ENCODE peak calls at places on chromosomes 5 and 9, in six cellular contexts. One of them, this sample, is unnamed.

GRCh38 chr5:96968074-96968473 is 32.2 kb downstream of the LNPEP start:
- DNase-seq in endothelial cell: no peak
- DNase-seq in neural crest cell: no peak
- DNase-seq in transverse colon: no peak
- DNase-seq in mesothelial cell of epicardium: no peak
- DNase-seq in GM10248: no peak
- DNase-seq in this sample: no peak

GRCh38 chr5:80174790-80175189 is 81.1 kb downstream of the SERINC5 start:
- DNase-seq in endothelial cell: no peak
- DNase-seq in neural crest cell: no peak
- DNase-seq in transverse colon: no peak
- DNase-seq in mesothelial cell of epicardium: no peak
- DNase-seq in GM10248: no peak
- DNase-seq in this sample: no peak

GRCh38 chr5:159783731-159784247 is 132.5 kb upstream of the ADRA1B start:
- DNase-seq in endothelial cell: no peak
- DNase-seq in neural crest cell: no peak
- DNase-seq in transverse colon: no peak
- DNase-seq in mesothelial cell of epicardium: no peak
- DNase-seq in GM10248: no peak
- DNase-seq in this sample: no peak

GRCh38 chr5:69217154-69217731 is 17.4 kb upstream of the CDK7 start:
- DNase-seq in endothelial cell: peak
- DNase-seq in neural crest cell: no peak
- DNase-seq in transverse colon: peak
- DNase-seq in mesothelial cell of epicardium: no peak
- DNase-seq in GM10248: peak
- DNase-seq in this sample: peak

GRCh38 chr5:113202904-113203716 is 226.5 kb downstream of the DCP2 start:
- DNase-seq in endothelial cell: no peak
- DNase-seq in neural crest cell: peak
- DNase-seq in transverse colon: no peak
- DNase-seq in mesothelial cell of epicardium: no peak
- DNase-seq in GM10248: no peak
- DNase-seq in this sample: peak

GRCh38 chr5:4022056-4022670 is 426.5 kb downstream of the IRX1 start:
- DNase-seq in endothelial cell: no peak
- DNase-seq in neural crest cell: no peak
- DNase-seq in transverse colon: peak
- DNase-seq in mesothelial cell of epicardium: no peak
- DNase-seq in GM10248: no peak
- DNase-seq in this sample: no peak

GRCh38 chr5:96577909-96578308 is 84.3 kb upstream of the CAST start:
- DNase-seq in endothelial cell: no peak
- DNase-seq in neural crest cell: no peak
- DNase-seq in transverse colon: no peak
- DNase-seq in mesothelial cell of epicardium: no peak
- DNase-seq in GM10248: no peak
- DNase-seq in this sample: no peak

GRCh38 chr9:98108540-98109031 is 10.4 kb downstream of the TRIM14 start:
- DNase-seq in endothelial cell: no peak
- DNase-seq in neural crest cell: no peak
- DNase-seq in transverse colon: no peak
- DNase-seq in mesothelial cell of epicardium: no peak
- DNase-seq in GM10248: peak
- DNase-seq in this sample: no peak

GRCh38 chr9:108467653-108468324 is 388.0 kb downstream of the ACTL7B start:
- DNase-seq in endothelial cell: no peak
- DNase-seq in neural crest cell: no peak
- DNase-seq in transverse colon: peak
- DNase-seq in mesothelial cell of epicardium: no peak
- DNase-seq in GM10248: no peak
- DNase-seq in this sample: no peak

GRCh38 chr5:69105996-69106906 is 12.4 kb downstream of the SLC30A5 start:
- DNase-seq in endothelial cell: no peak
- DNase-seq in neural crest cell: no peak
- DNase-seq in transverse colon: no peak
- DNase-seq in mesothelial cell of epicardium: no peak
- DNase-seq in GM10248: peak
- DNase-seq in this sample: no peak

GRCh38 chr9:134025606-134026541 is 593 bp downstream of the BRD3OS start:
- DNase-seq in endothelial cell: peak
- DNase-seq in neural crest cell: peak
- DNase-seq in transverse colon: peak
- DNase-seq in mesothelial cell of epicardium: peak
- DNase-seq in GM10248: peak
- DNase-seq in this sample: no peak

GRCh38 chr9:94866770-94867169 is 140.3 kb downstream of the AOPEP start:
- DNase-seq in endothelial cell: no peak
- DNase-seq in neural crest cell: no peak
- DNase-seq in transverse colon: no peak
- DNase-seq in mesothelial cell of epicardium: no peak
- DNase-seq in GM10248: no peak
- DNase-seq in this sample: no peak

DNA sequence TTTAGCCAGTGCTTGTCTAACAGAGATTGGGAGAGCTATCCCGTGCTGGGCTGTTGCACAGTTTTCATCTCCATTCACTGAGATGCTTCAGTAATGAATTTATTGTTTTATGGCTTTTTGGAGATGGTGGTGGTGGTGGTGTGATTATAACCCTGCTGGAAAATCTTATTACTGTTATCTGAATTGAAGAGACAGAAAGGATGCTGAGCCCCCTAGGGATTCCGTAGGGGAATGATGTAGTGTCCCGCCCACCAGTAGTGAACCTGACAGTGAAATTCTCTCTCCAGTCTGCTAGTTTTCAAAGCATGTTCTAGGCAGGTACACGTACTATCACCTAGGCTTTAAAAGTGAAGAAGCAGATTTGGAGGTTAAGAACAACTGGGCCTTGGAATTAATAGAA is 1.9 kb downstream of the RAI14 start:
- DNase-seq in endothelial cell: no peak
- DNase-seq in neural crest cell: no peak
- DNase-seq in transverse colon: no peak
- DNase-seq in mesothelial cell of epicardium: no peak
- DNase-seq in GM10248: no peak
- DNase-seq in this sample: no peak
- TF ChIP-seq CTCF in endothelial cell: no peak
- TF ChIP-seq CTCF in neural crest cell: peak
- TF ChIP-seq CTCF in transverse colon: no peak
- TF ChIP-seq CTCF in mesothelial cell of epicardium: no peak
- TF ChIP-seq CTCF in GM10248: no peak
- TF ChIP-seq CTCF in this sample: no peak

DNA sequence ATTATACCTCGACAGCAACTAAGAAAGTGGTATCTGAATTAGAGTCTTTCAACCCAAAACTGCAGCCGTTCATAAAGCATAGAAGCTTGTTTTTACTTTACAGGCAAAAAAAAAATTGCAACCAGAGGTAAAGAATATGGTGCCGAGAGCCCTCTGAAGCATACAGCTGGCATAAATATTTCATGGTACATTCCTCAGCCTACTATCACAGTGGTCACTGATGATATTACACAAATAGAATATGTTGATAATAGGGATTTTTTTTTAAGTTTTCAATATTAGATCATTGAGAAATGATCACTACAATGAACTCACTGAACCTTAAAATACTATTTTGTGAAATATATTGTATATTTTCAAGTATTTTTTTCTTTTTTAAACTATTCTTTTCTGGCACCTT is 6.2 kb upstream of the SMC2 start:
- DNase-seq in endothelial cell: no peak
- DNase-seq in neural crest cell: no peak
- DNase-seq in transverse colon: no peak
- DNase-seq in mesothelial cell of epicardium: no peak
- DNase-seq in GM10248: no peak
- DNase-seq in this sample: no peak
- TF ChIP-seq CTCF in endothelial cell: no peak
- TF ChIP-seq CTCF in neural crest cell: peak
- TF ChIP-seq CTCF in transverse colon: no peak
- TF ChIP-seq CTCF in mesothelial cell of epicardium: peak
- TF ChIP-seq CTCF in GM10248: no peak
- TF ChIP-seq CTCF in this sample: no peak

DNA sequence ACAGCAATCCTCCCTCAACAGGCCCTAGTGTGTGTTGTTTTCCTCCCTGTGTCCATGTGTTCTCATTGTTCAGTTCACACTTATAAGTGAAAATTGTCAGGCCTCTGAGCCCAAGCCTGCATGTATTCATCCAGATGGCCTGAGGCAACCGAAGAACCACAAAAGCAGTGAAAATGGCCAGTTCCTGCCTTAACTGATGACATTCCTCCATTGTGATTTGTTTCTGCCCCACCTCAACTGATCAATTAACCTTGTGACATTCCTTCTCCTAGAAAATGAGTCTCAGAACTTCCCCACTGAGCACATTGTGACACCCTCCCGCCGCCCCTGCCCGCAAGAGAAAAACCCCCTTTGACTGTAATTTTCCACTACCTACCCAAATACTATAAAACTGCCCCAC is 17.4 kb upstream of the TRPC7 start:
- DNase-seq in endothelial cell: no peak
- DNase-seq in neural crest cell: no peak
- DNase-seq in transverse colon: no peak
- DNase-seq in mesothelial cell of epicardium: no peak
- DNase-seq in GM10248: no peak
- DNase-seq in this sample: no peak
- TF ChIP-seq CTCF in endothelial cell: no peak
- TF ChIP-seq CTCF in neural crest cell: no peak
- TF ChIP-seq CTCF in transverse colon: no peak
- TF ChIP-seq CTCF in mesothelial cell of epicardium: no peak
- TF ChIP-seq CTCF in GM10248: no peak
- TF ChIP-seq CTCF in this sample: no peak

DNA sequence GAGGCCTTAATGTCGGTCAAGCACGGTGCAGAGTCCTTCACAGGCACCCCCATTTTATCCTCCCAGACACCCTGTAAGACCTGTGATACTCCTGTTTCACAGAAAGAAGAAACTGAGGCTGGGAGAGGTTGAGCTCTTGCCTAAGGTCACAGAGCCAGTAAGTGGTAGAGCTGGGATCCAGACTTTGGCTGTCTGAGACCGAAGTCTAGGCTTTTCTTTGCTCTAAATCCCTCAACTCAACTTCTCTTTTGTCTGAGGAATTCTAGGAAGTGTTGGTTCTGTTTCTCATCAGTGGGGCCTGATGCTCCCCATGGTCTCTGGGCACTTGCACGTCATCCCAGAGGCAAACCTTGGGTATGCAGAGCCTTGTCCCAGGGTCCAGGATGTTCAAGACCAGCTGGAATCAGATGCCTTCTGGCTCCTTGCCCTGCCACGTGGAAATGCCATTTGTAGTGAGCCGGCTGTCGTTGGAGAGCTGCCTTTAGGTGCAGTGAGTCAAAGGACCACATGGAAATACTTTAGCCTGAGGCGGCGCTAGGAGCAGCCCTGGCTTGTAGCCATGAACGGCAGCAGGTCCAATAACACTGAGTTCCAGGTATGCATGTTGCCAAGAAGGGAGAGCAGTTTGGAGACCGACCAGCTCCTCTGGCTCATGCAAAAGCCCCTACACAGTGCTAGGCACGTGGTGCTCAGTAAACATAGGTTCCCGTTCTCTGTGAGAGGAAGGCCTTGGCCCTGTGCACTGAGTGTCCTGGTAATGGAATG is 9.2 kb downstream of the DCANP1 start:
- DNase-seq in endothelial cell: no peak
- DNase-seq in neural crest cell: no peak
- DNase-seq in transverse colon: peak
- DNase-seq in mesothelial cell of epicardium: no peak
- DNase-seq in GM10248: no peak
- DNase-seq in this sample: no peak
- TF ChIP-seq CTCF in endothelial cell: no peak
- TF ChIP-seq CTCF in neural crest cell: no peak
- TF ChIP-seq CTCF in transverse colon: no peak
- TF ChIP-seq CTCF in mesothelial cell of epicardium: no peak
- TF ChIP-seq CTCF in GM10248: no peak
- TF ChIP-seq CTCF in this sample: no peak

GRCh38 chr5:139137703-139138102 is 60.5 kb downstream of the SIL1 start:
- DNase-seq in endothelial cell: peak
- DNase-seq in neural crest cell: no peak
- DNase-seq in transverse colon: peak
- DNase-seq in mesothelial cell of epicardium: no peak
- DNase-seq in GM10248: no peak
- DNase-seq in this sample: no peak
- TF ChIP-seq CTCF in endothelial cell: no peak
- TF ChIP-seq CTCF in neural crest cell: peak
- TF ChIP-seq CTCF in transverse colon: no peak
- TF ChIP-seq CTCF in mesothelial cell of epicardium: no peak
- TF ChIP-seq CTCF in GM10248: peak
- TF ChIP-seq CTCF in this sample: peak

GRCh38 chr9:76247426-76247825 is 146.8 kb downstream of the RFK start:
- DNase-seq in endothelial cell: no peak
- DNase-seq in neural crest cell: no peak
- DNase-seq in transverse colon: no peak
- DNase-seq in mesothelial cell of epicardium: no peak
- DNase-seq in GM10248: no peak
- DNase-seq in this sample: no peak
- TF ChIP-seq CTCF in endothelial cell: no peak
- TF ChIP-seq CTCF in neural crest cell: no peak
- TF ChIP-seq CTCF in transverse colon: no peak
- TF ChIP-seq CTCF in mesothelial cell of epicardium: no peak
- TF ChIP-seq CTCF in GM10248: no peak
- TF ChIP-seq CTCF in this sample: no peak

DNA sequence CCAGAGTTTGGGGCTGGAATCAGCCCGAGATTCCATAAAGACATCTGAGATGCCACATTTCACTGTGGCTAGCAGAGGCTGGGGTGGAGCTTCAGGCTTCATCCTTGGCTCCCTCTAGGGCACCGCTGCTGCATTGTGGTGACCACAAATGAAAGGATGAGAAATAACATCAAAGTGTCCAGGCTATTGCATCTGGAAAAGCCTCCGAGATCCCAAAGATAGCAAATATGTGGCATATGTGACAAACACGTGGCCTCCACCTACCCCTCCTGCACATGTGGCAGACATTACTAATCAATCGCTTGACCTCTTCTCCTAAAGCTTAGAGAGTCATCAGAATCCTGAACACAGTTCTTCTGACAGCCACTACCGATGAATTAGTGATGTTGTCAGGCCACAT is 4.5 kb downstream of the SPARC start:
- DNase-seq in endothelial cell: no peak
- DNase-seq in neural crest cell: no peak
- DNase-seq in transverse colon: no peak
- DNase-seq in mesothelial cell of epicardium: no peak
- DNase-seq in GM10248: no peak
- DNase-seq in this sample: no peak
- TF ChIP-seq CTCF in endothelial cell: no peak
- TF ChIP-seq CTCF in neural crest cell: no peak
- TF ChIP-seq CTCF in transverse colon: no peak
- TF ChIP-seq CTCF in mesothelial cell of epicardium: no peak
- TF ChIP-seq CTCF in GM10248: no peak
- TF ChIP-seq CTCF in this sample: no peak